ENCODE peak calls at places on chromosomes 2 and 18, in six cellular contexts. C is neuronal stem cell, Z is H1, W is IMR-90, I is mesenchymal stem cell, O is trophoblast cell. K is an unnamed sample.

GRCh38 chr2:141331127-141331526 is 799.7 kb downstream of the LRP1B start:
- DNase-seq in C (no peak), Z (no peak), W (peak; percentile 86), I (peak; percentile 86), O (no peak), K (no peak)

GRCh38 chr2:85326406-85326945 is 1.3 kb downstream of the TGOLN2 start:
- DNase-seq in C (no peak), Z (no peak), W (peak; percentile 43), I (peak; percentile 30), O (no peak), K (no peak)

GRCh38 chr2:65316072-65316471 is 88.4 kb downstream of the ACTR2 start:
- DNase-seq in C (no peak), Z (no peak), W (peak; percentile 86), I (no peak), O (no peak), K (no peak)

GRCh38 chr18:31244737-31245432 is 73.1 kb upstream of the DSG1 start:
- DNase-seq in C (no peak), Z (no peak), W (no peak), I (peak; percentile 14), O (no peak), K (no peak)

GRCh38 chr2:20675701-20676352 is 8.9 kb downstream of the GDF7 start:
- DNase-seq in C (no peak), Z (peak; percentile 66), W (no peak), I (no peak), O (no peak), K (peak; percentile 72)

GRCh38 chr2:222393733-222394267 is 30.5 kb upstream of the SGPP2 start:
- DNase-seq in C (no peak), Z (no peak), W (no peak), I (no peak), O (no peak), K (no peak)

GRCh38 chr2:85785027-85785822 is 31.4 kb downstream of the ATOH8 start:
- DNase-seq in C (no peak), Z (no peak), W (peak; percentile 23), I (peak; percentile 65), O (no peak), K (no peak)

GRCh38 chr2:20563833-20564232 is 87.1 kb downstream of the HS1BP3 start:
- DNase-seq in C (no peak), Z (no peak), W (peak; percentile 83), I (no peak), O (no peak), K (no peak)

GRCh38 chr2:146523218-146523617 is 1321.6 kb upstream of the ACVR2A start:
- DNase-seq in C (no peak), Z (no peak), W (peak; percentile 9), I (peak; percentile 22), O (no peak), K (no peak)

GRCh38 chr2:218003265-218003950 is 613 bp upstream of the TNS1 start:
- DNase-seq in C (no peak), Z (no peak), W (peak; percentile 55), I (no peak), O (no peak), K (no peak)

GRCh38 chr2:226791487-226792081 is 8.0 kb downstream of the IRS1 start:
- DNase-seq in C (peak; percentile 83), Z (peak; percentile 93), W (peak; percentile 75), I (peak; percentile 85), O (peak; percentile 59), K (peak; percentile 94)

GRCh38 chr2:181742908-181743722 is 62.8 kb upstream of the NEUROD1 start:
- DNase-seq in C (peak; percentile 15), Z (no peak), W (peak; percentile 73), I (peak; percentile 68), O (peak; percentile 55), K (no peak)

GRCh38 chr2:215816424-215816823 is 196.9 kb downstream of the MREG start:
- DNase-seq in C (no peak), Z (no peak), W (no peak), I (no peak), O (no peak), K (no peak)

GRCh38 chr2:108329771-108330170 is 41.1 kb downstream of the SULT1C2 start:
- DNase-seq in C (no peak), Z (no peak), W (no peak), I (no peak), O (no peak), K (no peak)
- H3K4ac ChIP-seq in C (no peak overlapping the region), Z (no peak overlapping the region), W (no peak overlapping the region), I (no peak overlapping the region), O (no peak overlapping the region), K (no peak overlapping the region)

GRCh38 chr2:72148975-72149555 is 1.4 kb upstream of the CYP26B1 start:
- DNase-seq in C (peak; percentile 47), Z (peak; percentile 78), W (peak; percentile 10), I (peak; percentile 26), O (peak; percentile 58), K (peak; percentile 63)

GRCh38 chr2:72153026-72153791 is 5.5 kb upstream of the CYP26B1 start:
- DNase-seq in C (no peak), Z (peak; percentile 40), W (no peak), I (no peak), O (peak; percentile 90), K (peak; percentile 27)

GRCh38 chr2:72150157-72150960 is 2.7 kb upstream of the CYP26B1 start:
- DNase-seq in C (peak; percentile 85), Z (peak; percentile 95), W (peak; percentile 64), I (peak; percentile 73), O (peak; percentile 77), K (peak; percentile 82)

GRCh38 chr2:72149556-72150156 is 2.0 kb upstream of the CYP26B1 start:
- DNase-seq in C (no peak), Z (no peak), W (peak; percentile 14), I (no peak), O (no peak), K (no peak)

GRCh38 chr2:72150961-72151356 is 3.3 kb upstream of the CYP26B1 start:
- DNase-seq in C (no peak), Z (peak; percentile 35), W (no peak), I (no peak), O (no peak), K (no peak)
- H3K14ac ChIP-seq in C (no peak overlapping the region), Z (no peak overlapping the region), W (no peak overlapping the region), I (no peak overlapping the region), O (no peak overlapping the region), K (no peak overlapping the region)

GRCh38 chr2:10813085-10813748 is 632 bp upstream of the PDIA6 start:
- DNase-seq in C (no peak), Z (no peak), W (peak; percentile 36), I (no peak), O (no peak), K (no peak)
- H4K8ac ChIP-seq in C (no peak overlapping the region), Z (no peak overlapping the region), W (peak overlapping the region; percentile 79), I (peak overlapping the region; percentile 76), O (peak overlapping the region; percentile 41), K (no peak overlapping the region)

GRCh38 chr2:27734305-27734704 is 37.2 kb upstream of the MRPL33 start:
- DNase-seq in C (no peak), Z (no peak), W (no peak), I (no peak), O (no peak), K (no peak)

GRCh38 chr2:27735263-27735904 is 36.1 kb upstream of the MRPL33 start:
- DNase-seq in C (no peak), Z (peak; percentile 86), W (peak; percentile 54), I (peak; percentile 54), O (no peak), K (peak; percentile 82)

GRCh38 chr2:27736890-27737204 is 34.7 kb upstream of the MRPL33 start:
- DNase-seq in C (no peak), Z (no peak), W (no peak), I (no peak), O (no peak), K (no peak)

GRCh38 chr2:27737676-27738348 is 33.7 kb upstream of the MRPL33 start:
- DNase-seq in C (no peak), Z (no peak), W (peak; percentile 84), I (peak; percentile 83), O (no peak), K (no peak)

GRCh38 chr2:27736031-27736889 is 35.3 kb upstream of the MRPL33 start:
- DNase-seq in C (no peak), Z (no peak), W (no peak), I (no peak), O (no peak), K (no peak)
- H3K4ac ChIP-seq in C (peak overlapping the region; percentile 76), Z (peak overlapping the region; percentile 30), W (peak overlapping the region; percentile 78), I (peak overlapping the region; percentile 73), O (no peak overlapping the region), K (no peak overlapping the region)

K was measured in H9.